ENCODE peak calls at places on chromosome 13, in eight cellular contexts. One of them, this sample, is unnamed.

GRCh38 chr13:110874508-110874960 is 40.3 kb downstream of the ANKRD10 start:
- DNase-seq in DMS 273 treated with DMSO at 0.1 percent for 48 hours: no peak
- DNase-seq in germinal center: peak; percentile 38
- DNase-seq in brain pericyte: no peak
- DNase-seq in caudate nucleus: peak; percentile 46
- DNase-seq in astrocyte of the spinal cord: peak; percentile 72
- DNase-seq in transverse colon: peak; percentile 86
- DNase-seq in kidney glomerular epithelial cell: peak; percentile 35
- DNase-seq in this sample: peak; percentile 80

GRCh38 chr13:60431108-60431700 is 34.2 kb downstream of the TDRD3 start:
- DNase-seq in DMS 273 treated with DMSO at 0.1 percent for 48 hours: peak; percentile 25
- DNase-seq in germinal center: peak; percentile 29
- DNase-seq in brain pericyte: no peak
- DNase-seq in caudate nucleus: no peak
- DNase-seq in astrocyte of the spinal cord: peak; percentile 76
- DNase-seq in transverse colon: no peak
- DNase-seq in kidney glomerular epithelial cell: peak; percentile 57
- DNase-seq in this sample: peak; percentile 51

GRCh38 chr13:111245781-111246384 is 74.6 kb upstream of the TEX29 start:
- DNase-seq in DMS 273 treated with DMSO at 0.1 percent for 48 hours: no peak
- DNase-seq in germinal center: no peak
- DNase-seq in brain pericyte: no peak
- DNase-seq in caudate nucleus: no peak
- DNase-seq in astrocyte of the spinal cord: peak; percentile 62
- DNase-seq in transverse colon: no peak
- DNase-seq in kidney glomerular epithelial cell: no peak
- DNase-seq in this sample: no peak

GRCh38 chr13:101639711-101640110 is 187.2 kb downstream of the ITGBL1 start:
- DNase-seq in DMS 273 treated with DMSO at 0.1 percent for 48 hours: no peak
- DNase-seq in germinal center: no peak
- DNase-seq in brain pericyte: no peak
- DNase-seq in caudate nucleus: no peak
- DNase-seq in astrocyte of the spinal cord: no peak
- DNase-seq in transverse colon: no peak
- DNase-seq in kidney glomerular epithelial cell: no peak
- DNase-seq in this sample: no peak

GRCh38 chr13:50208826-50209335 is 193.6 kb downstream of the KCNRG start:
- DNase-seq in DMS 273 treated with DMSO at 0.1 percent for 48 hours: no peak
- DNase-seq in germinal center: peak; percentile 39
- DNase-seq in brain pericyte: peak; percentile 97
- DNase-seq in caudate nucleus: peak; percentile 24
- DNase-seq in astrocyte of the spinal cord: peak; percentile 96
- DNase-seq in transverse colon: peak; percentile 21
- DNase-seq in kidney glomerular epithelial cell: peak; percentile 85
- DNase-seq in this sample: no peak

GRCh38 chr13:27079421-27079958 is 92.1 kb downstream of the USP12 start:
- DNase-seq in DMS 273 treated with DMSO at 0.1 percent for 48 hours: no peak
- DNase-seq in germinal center: no peak
- DNase-seq in brain pericyte: no peak
- DNase-seq in caudate nucleus: no peak
- DNase-seq in astrocyte of the spinal cord: peak; percentile 88
- DNase-seq in transverse colon: no peak
- DNase-seq in kidney glomerular epithelial cell: peak; percentile 27
- DNase-seq in this sample: no peak

GRCh38 chr13:33524086-33524485 is 238.5 kb upstream of the STARD13 start:
- DNase-seq in DMS 273 treated with DMSO at 0.1 percent for 48 hours: peak; percentile 1
- DNase-seq in germinal center: no peak
- DNase-seq in brain pericyte: peak; percentile 25
- DNase-seq in caudate nucleus: no peak
- DNase-seq in astrocyte of the spinal cord: peak; percentile 95
- DNase-seq in transverse colon: no peak
- DNase-seq in kidney glomerular epithelial cell: no peak
- DNase-seq in this sample: no peak

GRCh38 chr13:21812192-21812626 is 141.3 kb downstream of the FGF9 start:
- DNase-seq in DMS 273 treated with DMSO at 0.1 percent for 48 hours: no peak
- DNase-seq in germinal center: no peak
- DNase-seq in brain pericyte: no peak
- DNase-seq in caudate nucleus: no peak
- DNase-seq in astrocyte of the spinal cord: no peak
- DNase-seq in transverse colon: no peak
- DNase-seq in kidney glomerular epithelial cell: peak; percentile 14
- DNase-seq in this sample: no peak

GRCh38 chr13:38090913-38091312 is 221.3 kb upstream of the TRPC4 start:
- DNase-seq in DMS 273 treated with DMSO at 0.1 percent for 48 hours: no peak
- DNase-seq in germinal center: no peak
- DNase-seq in brain pericyte: no peak
- DNase-seq in caudate nucleus: no peak
- DNase-seq in astrocyte of the spinal cord: no peak
- DNase-seq in transverse colon: no peak
- DNase-seq in kidney glomerular epithelial cell: no peak
- DNase-seq in this sample: peak; percentile 18

GRCh38 chr13:35723061-35723461 is 246.6 kb upstream of the MAB21L1 start:
- DNase-seq in DMS 273 treated with DMSO at 0.1 percent for 48 hours: no peak
- DNase-seq in germinal center: no peak
- DNase-seq in brain pericyte: no peak
- DNase-seq in caudate nucleus: no peak
- DNase-seq in astrocyte of the spinal cord: no peak
- DNase-seq in transverse colon: peak; percentile 11
- DNase-seq in kidney glomerular epithelial cell: no peak
- DNase-seq in this sample: no peak

GRCh38 chr13:30431269-30431950 is 9.1 kb downstream of the UBE2L5 start:
- DNase-seq in DMS 273 treated with DMSO at 0.1 percent for 48 hours: no peak
- DNase-seq in germinal center: no peak
- DNase-seq in brain pericyte: no peak
- DNase-seq in caudate nucleus: no peak
- DNase-seq in astrocyte of the spinal cord: peak; percentile 22
- DNase-seq in transverse colon: no peak
- DNase-seq in kidney glomerular epithelial cell: peak; percentile 56
- DNase-seq in this sample: no peak

GRCh38 chr13:49444517-49445395 is 682 bp downstream of the SETDB2 start:
- DNase-seq in DMS 273 treated with DMSO at 0.1 percent for 48 hours: peak; percentile 21
- DNase-seq in germinal center: peak; percentile 60
- DNase-seq in brain pericyte: peak; percentile 5
- DNase-seq in caudate nucleus: no peak
- DNase-seq in astrocyte of the spinal cord: peak; percentile 57
- DNase-seq in transverse colon: peak; percentile 35
- DNase-seq in kidney glomerular epithelial cell: peak; percentile 68
- DNase-seq in this sample: peak; percentile 47

GRCh38 chr13:94595006-94595942 is 678 bp downstream of the TGDS start:
- DNase-seq in DMS 273 treated with DMSO at 0.1 percent for 48 hours: no peak
- DNase-seq in germinal center: peak; percentile 11
- DNase-seq in brain pericyte: no peak
- DNase-seq in caudate nucleus: no peak
- DNase-seq in astrocyte of the spinal cord: peak; percentile 7
- DNase-seq in transverse colon: peak; percentile 29
- DNase-seq in kidney glomerular epithelial cell: no peak
- DNase-seq in this sample: peak; percentile 33

GRCh38 chr13:42794572-42795275 is 13.3 kb downstream of the FAM216B start:
- DNase-seq in DMS 273 treated with DMSO at 0.1 percent for 48 hours: no peak
- DNase-seq in germinal center: no peak
- DNase-seq in brain pericyte: no peak
- DNase-seq in caudate nucleus: no peak
- DNase-seq in astrocyte of the spinal cord: peak; percentile 33
- DNase-seq in transverse colon: no peak
- DNase-seq in kidney glomerular epithelial cell: no peak
- DNase-seq in this sample: peak; percentile 26

This sample was measured in NCI-H146.